ENCODE peak calls at places on chromosome 20, in four cellular contexts. V is GM12891, O is HepG2, J is GM12878. B is an unnamed sample.

GRCh38 chr20:31721408-31722332 is 998 bp downstream of the BCL2L1 start:
- DNase-seq in V (no peak), O (no peak), J (no peak), B (no peak)

GRCh38 chr20:61939691-61940360 is 125.9 kb downstream of the TAF4 start:
- DNase-seq in V (no peak), O (no peak), J (no peak), B (no peak)

GRCh38 chr20:32429745-32430360 is 71.7 kb downstream of the ASXL1 start:
- DNase-seq in V (no peak), O (no peak), J (no peak), B (no peak)

GRCh38 chr20:64077876-64078551 is 1.3 kb downstream of the RGS19 start:
- DNase-seq in V (no peak), O (no peak), J (no peak), B (no peak)

GRCh38 chr20:38171301-38172010 is 6.4 kb upstream of the TGM2 start:
- DNase-seq in V (no peak), O (peak; percentile 71), J (no peak), B (no peak)

GRCh38 chr20:31822421-31823330 is 3.5 kb downstream of the MYLK2 start:
- DNase-seq in V (peak; percentile 93), O (peak; percentile 49), J (no peak), B (peak; percentile 88)

GRCh38 chr20:40813213-40813510 is 124.1 kb upstream of the MAFB start:
- DNase-seq in V (no peak), O (no peak), J (no peak), B (no peak)

GRCh38 chr20:22411568-22412450 is 172.6 kb downstream of the FOXA2 start:
- DNase-seq in V (no peak), O (peak; percentile 96), J (no peak), B (no peak)

GRCh38 chr20:19433371-19434316 is 221.2 kb downstream of the SLC24A3 start:
- DNase-seq in V (no peak), O (no peak), J (no peak), B (no peak)

GRCh38 chr20:46022411-46023147 is 6.4 kb upstream of the SLC12A5 start:
- DNase-seq in V (peak; percentile 68), O (peak; percentile 52), J (no peak), B (peak; percentile 69)

GRCh38 chr20:57464642-57465211 is 60.2 kb downstream of the CTCFL start:
- DNase-seq in V (no peak), O (peak; percentile 81), J (no peak), B (no peak)

GRCh38 chr20:8777866-8778265 is 291.0 kb upstream of the PLCB4 start:
- DNase-seq in V (no peak), O (no peak), J (no peak), B (no peak)

GRCh38 chr20:52747736-52748135 is 224.4 kb upstream of the TSHZ2 start:
- DNase-seq in V (no peak), O (peak; percentile 37), J (no peak), B (no peak)

GRCh38 chr20:7841967-7842301 is 98.3 kb downstream of the HAO1 start:
- DNase-seq in V (no peak), O (no peak), J (no peak), B (no peak)

GRCh38 chr20:4795394-4795793 is 73.7 kb downstream of the PRND start:
- DNase-seq in V (no peak), O (peak; percentile 29), J (no peak), B (no peak)

GRCh38 chr20:43923322-43923721 is 8.7 kb downstream of the TOX2 start:
- DNase-seq in V (no peak), O (no peak), J (no peak), B (no peak)

GRCh38 chr20:41139227-41140093 is 2.1 kb downstream of the PLCG1 start:
- DNase-seq in V (no peak), O (no peak), J (no peak), B (no peak)

GRCh38 chr20:1528811-1529210 is 28.7 kb downstream of the SIRPD start:
- DNase-seq in V (no peak), O (no peak), J (no peak), B (no peak)

GRCh38 chr20:45612314-45612713 is 17.2 kb upstream of the WFDC10A start:
- DNase-seq in V (no peak), O (no peak), J (no peak), B (no peak)

GRCh38 chr20:53869466-53870258 is 200.7 kb downstream of the BCAS1 start:
- DNase-seq in V (no peak), O (peak; percentile 96), J (peak; percentile 91), B (no peak)
- TF ChIP-seq POLR2AphosphoS5 in V (no peak), O (no peak), J (no peak), B (no peak)

DNA sequence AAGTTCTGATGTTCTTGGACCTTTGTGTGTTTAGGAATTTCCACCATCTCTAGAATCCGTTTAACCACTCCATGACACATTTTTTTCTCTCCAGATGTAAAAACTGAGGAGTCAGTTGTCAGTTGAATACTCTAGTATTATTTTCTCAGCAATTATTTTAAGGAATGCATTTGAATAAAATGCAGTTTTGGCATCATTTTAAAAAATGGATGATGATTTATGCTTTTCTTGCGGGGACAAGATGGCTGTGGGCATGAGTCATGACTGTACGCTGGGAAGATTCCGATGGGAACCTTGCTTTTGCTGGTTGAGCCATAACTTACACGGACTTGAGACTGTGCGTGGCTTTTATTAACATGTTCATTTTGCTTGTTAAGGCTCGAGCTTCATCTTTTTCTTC is 470.3 kb upstream of the JAG1 start:
- DNase-seq in V (no peak), O (no peak), J (no peak), B (no peak)
- TF ChIP-seq TAF1 in V (no peak), O (no peak), J (no peak), B (no peak)

DNA sequence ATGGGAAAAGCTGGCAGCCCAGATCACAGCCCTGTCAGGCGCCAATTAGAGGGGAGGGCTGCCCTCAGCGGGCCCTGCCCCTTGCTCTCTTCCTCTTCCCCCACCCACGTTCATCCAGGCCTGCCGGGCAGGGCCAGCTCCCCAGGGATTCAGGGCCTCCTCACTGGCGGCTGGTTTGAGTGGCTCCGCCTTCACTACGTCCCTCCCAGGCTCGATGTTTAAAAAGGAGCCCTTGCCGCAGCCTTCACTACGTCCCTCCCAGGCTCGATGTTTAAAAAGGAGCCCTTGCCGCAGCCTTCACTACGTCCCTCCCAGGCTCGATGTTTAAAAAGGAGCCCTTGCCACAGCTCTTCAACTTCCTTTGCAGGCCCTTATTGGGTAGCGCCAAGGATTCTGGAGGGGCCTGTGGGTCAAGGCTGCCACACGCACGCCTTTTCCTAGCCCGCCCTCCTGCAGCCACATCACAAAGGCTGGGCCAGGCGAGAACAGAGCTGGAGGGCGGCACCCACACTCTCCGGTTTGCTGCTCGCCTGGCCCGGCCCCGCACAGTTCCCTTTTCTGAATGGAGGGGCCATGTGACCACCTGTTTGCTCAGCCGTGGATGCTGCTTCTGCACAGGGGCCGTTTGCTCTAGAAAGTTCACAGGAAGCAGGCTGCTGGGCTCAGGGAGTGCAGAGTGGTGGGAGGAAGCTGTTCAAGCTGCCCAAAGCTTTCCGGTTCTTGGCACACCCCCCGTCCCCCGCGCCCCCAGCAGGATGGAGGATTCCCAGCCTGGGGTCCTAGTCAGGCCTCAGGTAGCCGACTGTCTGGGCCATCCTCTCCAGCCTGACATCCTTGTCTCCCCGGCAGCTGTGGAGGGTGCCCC is 1.6 kb downstream of the SLC17A9 start:
- DNase-seq in V (peak; percentile 95), O (peak; percentile 95), J (peak; percentile 75), B (peak; percentile 91)
- TF ChIP-seq POLR2A in V (no peak), O (peak; percentile 55), J (peak; percentile 57), B (no peak)

GRCh38 chr20:58910473-58910872 is 58.0 kb downstream of the GNAS start:
- DNase-seq in V (no peak), O (no peak), J (no peak), B (no peak)

GRCh38 chr20:58913079-58913478 is 60.6 kb downstream of the GNAS start:
- DNase-seq in V (no peak), O (no peak), J (no peak), B (no peak)

GRCh38 chr20:58909585-58909984 is 57.1 kb downstream of the GNAS start:
- DNase-seq in V (no peak), O (no peak), J (no peak), B (no peak)

GRCh38 chr20:58911309-58911708 is 58.8 kb downstream of the GNAS start:
- DNase-seq in V (no peak), O (no peak), J (no peak), B (no peak)

DNA sequence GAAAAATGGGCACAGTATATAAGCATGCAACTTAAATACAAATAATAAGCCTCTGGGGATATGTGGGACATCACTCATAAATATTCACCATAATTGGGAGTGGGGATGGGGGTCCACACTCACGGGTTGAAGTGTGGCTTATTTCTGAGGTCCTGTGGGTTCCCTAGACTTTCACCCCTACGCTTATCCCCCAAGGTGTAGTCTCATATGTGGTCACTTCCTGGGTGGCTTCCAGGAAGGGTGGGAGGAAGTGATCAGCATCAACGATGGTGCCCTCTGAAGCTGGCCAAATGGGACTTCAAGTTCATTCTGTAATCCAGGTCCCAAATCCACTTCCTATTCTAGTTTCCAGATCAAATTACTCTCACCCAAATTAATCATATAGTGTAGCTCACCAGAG is 59.5 kb downstream of the GNAS start:
- DNase-seq in V (no peak), O (no peak), J (no peak), B (no peak)
- TF ChIP-seq POLR2AphosphoS5 in V (peak; percentile 67), O (no peak), J (no peak), B (peak; percentile 28)

GRCh38 chr20:14361509-14362179 is 24.2 kb upstream of the FLRT3 start:
- DNase-seq in V (no peak), O (no peak), J (no peak), B (no peak)

GRCh38 chr20:14360386-14360785 is 23.0 kb upstream of the FLRT3 start:
- DNase-seq in V (no peak), O (no peak), J (no peak), B (no peak)

DNA sequence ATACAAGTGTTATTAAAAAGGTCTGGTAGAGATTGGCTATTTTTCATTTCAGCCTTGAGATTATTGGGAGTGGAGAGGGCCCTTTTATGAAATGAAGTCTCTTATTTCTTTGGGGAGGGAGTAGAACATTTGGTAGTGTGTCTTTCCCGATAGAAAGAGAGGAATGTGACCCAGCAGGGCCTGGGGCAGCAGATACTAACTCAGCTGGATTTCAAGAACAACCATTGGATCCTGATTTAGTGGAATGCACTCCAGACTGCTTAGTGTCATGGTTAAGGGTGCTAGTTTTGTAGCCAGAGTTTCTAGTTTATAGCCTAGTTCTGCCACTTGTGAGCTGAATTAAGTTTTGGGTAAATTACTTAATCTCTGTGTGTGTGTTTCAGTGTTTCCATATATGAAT is 18.4 kb upstream of the FLRT3 start:
- DNase-seq in V (no peak), O (no peak), J (no peak), B (no peak)
- TF ChIP-seq TAF1 in V (no peak), O (no peak), J (no peak), B (no peak)

GRCh38 chr20:462199-462991 is at the start of gene TBC1D20:
- DNase-seq in V (peak; percentile 85), O (peak; percentile 87), J (peak; percentile 40), B (peak; percentile 84)

GRCh38 chr20:472889-473292 is 10.6 kb upstream of the TBC1D20 start:
- DNase-seq in V (no peak), O (peak; percentile 35), J (no peak), B (no peak)

GRCh38 chr20:469746-470490 is 7.6 kb upstream of the TBC1D20 start:
- DNase-seq in V (no peak), O (no peak), J (no peak), B (no peak)

GRCh38 chr20:472137-472846 is 10.0 kb upstream of the TBC1D20 start:
- DNase-seq in V (no peak), O (peak; percentile 72), J (no peak), B (no peak)

DNA sequence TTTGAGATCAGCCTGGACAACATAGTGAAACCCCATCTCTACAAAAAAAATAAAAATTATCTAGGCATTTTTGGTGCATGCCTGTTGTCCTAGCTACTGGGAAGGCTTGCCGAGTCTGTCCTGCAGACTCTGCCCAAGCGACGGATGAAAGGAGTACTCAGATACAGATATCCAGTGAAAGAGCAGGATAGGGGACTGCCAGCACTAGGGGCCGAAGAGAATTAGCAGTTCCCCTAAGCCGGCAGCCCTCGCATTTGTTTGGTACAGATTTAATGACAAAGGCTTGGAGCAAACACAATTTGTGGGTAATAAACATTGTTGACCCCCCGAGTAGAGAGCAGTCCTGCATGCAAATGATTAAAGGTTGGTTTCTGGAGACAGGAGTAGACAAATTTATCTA is 5.4 kb upstream of the TBC1D20 start:
- DNase-seq in V (no peak), O (no peak), J (no peak), B (no peak)
- TF ChIP-seq POLR2A in V (no peak), O (no peak), J (no peak), B (no peak)

B was measured in GM12892.